ENCODE peak calls at places on chromosome 5, in six cellular contexts. B is choroid plexus epithelial cell, Y is neural progenitor cell, G is adrenal gland, A is CD14-positive monocyte, Z is endothelial cell. U is an unnamed sample.

GRCh38 chr5:111976705-111977104 is 219.7 kb upstream of the NREP start:
- DNase-seq in A (no peak), Z (no peak), Y (no peak), G (no peak), B (no peak), U (no peak)

GRCh38 chr5:81779935-81780266 is 29.0 kb upstream of the SSBP2 start:
- DNase-seq in G (no peak), B (no peak), Z (no peak), Y (no peak), A (no peak), U (no peak)

GRCh38 chr5:98309785-98310566 is 463.5 kb upstream of the RGMB start:
- DNase-seq in B (peak; percentile 88), A (no peak), Z (peak; percentile 38), G (no peak), Y (peak; percentile 54), U (no peak)

GRCh38 chr5:159655757-159656409 is 260.4 kb upstream of the ADRA1B start:
- DNase-seq in G (no peak), A (no peak), Y (no peak), B (no peak), Z (no peak), U (no peak)

GRCh38 chr5:74950836-74951515 is 84.8 kb upstream of the FAM169A start:
- DNase-seq in Y (no peak), G (no peak), B (peak; percentile 13), A (no peak), Z (no peak), U (no peak)

GRCh38 chr5:136058031-136058971 is 29.5 kb downstream of the TGFBI start:
- DNase-seq in Y (peak; percentile 36), Z (peak; percentile 35), G (peak; percentile 39), A (no peak), B (peak; percentile 98), U (no peak)

GRCh38 chr5:132896685-132897084 is 23.2 kb downstream of the LEAP2 start:
- DNase-seq in Y (no peak), Z (no peak), A (no peak), G (no peak), B (no peak), U (no peak)

GRCh38 chr5:133977858-133978257 is 9.4 kb upstream of the C5orf15 start:
- DNase-seq in Z (no peak), A (no peak), G (no peak), Y (no peak), B (peak; percentile 72), U (no peak)

GRCh38 chr5:76292923-76293322 is 110.2 kb upstream of the IQGAP2 start:
- DNase-seq in Z (no peak), A (peak; percentile 71), Y (no peak), G (no peak), B (no peak), U (no peak)

GRCh38 chr5:102130386-102130785 is 165.7 kb downstream of the SLCO4C1 start:
- DNase-seq in B (no peak), Y (no peak), Z (no peak), G (no peak), A (no peak), U (no peak)

GRCh38 chr5:22293147-22293546 is 560.0 kb downstream of the CDH12 start:
- DNase-seq in B (no peak), A (no peak), G (no peak), Z (no peak), Y (no peak), U (no peak)

GRCh38 chr5:1800470-1801060 is 642 bp upstream of the NDUFS6 start:
- DNase-seq in Y (peak; percentile 56), A (no peak), B (peak; percentile 45), G (no peak), Z (no peak), U (no peak)

GRCh38 chr5:129379406-129379805 is 80.7 kb upstream of the ADAMTS19 start:
- DNase-seq in G (no peak), A (no peak), Z (no peak), Y (no peak), B (no peak), U (no peak)

GRCh38 chr5:55904152-55904551 is 53.0 kb downstream of the IL31RA start:
- DNase-seq in B (peak; percentile 71), A (no peak), Y (no peak), G (no peak), Z (no peak), U (no peak)

GRCh38 chr5:100790951-100791350 is 112.1 kb downstream of the ST8SIA4 start:
- DNase-seq in Y (no peak), B (no peak), A (no peak), G (no peak), Z (no peak), U (no peak)

GRCh38 chr5:149114403-149115312 is 26.6 kb upstream of the ABLIM3 start:
- DNase-seq in A (no peak), B (peak; percentile 92), Z (peak; percentile 62), G (peak; percentile 69), Y (peak; percentile 78), U (no peak)
- TF ChIP-seq CTCF in A (peak; percentile 48), B (peak; percentile 91), Z (peak; percentile 46), G (peak; percentile 45), Y (peak; percentile 84), U (peak; percentile 94)

GRCh38 chr5:45521067-45521466 is 175.1 kb downstream of the HCN1 start:
- DNase-seq in A (no peak), G (peak; percentile 42), B (peak; percentile 52), Z (peak; percentile 67), Y (peak; percentile 83), U (no peak)
- TF ChIP-seq CTCF in A (no peak), G (peak; percentile 16), B (peak; percentile 48), Z (no peak), Y (peak; percentile 84), U (peak; percentile 52)

GRCh38 chr5:4901890-4902289 is 238.2 kb upstream of the ADAMTS16 start:
- DNase-seq in A (no peak), Y (no peak), G (no peak), Z (no peak), B (no peak), U (no peak)

GRCh38 chr5:4907636-4908035 is 232.5 kb upstream of the ADAMTS16 start:
- DNase-seq in G (no peak), Z (no peak), B (no peak), Y (no peak), A (no peak), U (no peak)

GRCh38 chr5:4909086-4909485 is 231.0 kb upstream of the ADAMTS16 start:
- DNase-seq in Y (no peak), G (no peak), Z (no peak), A (no peak), B (no peak), U (no peak)

GRCh38 chr5:4906821-4907220 is 233.3 kb upstream of the ADAMTS16 start:
- DNase-seq in G (no peak), B (no peak), A (no peak), Z (no peak), Y (no peak), U (no peak)

GRCh38 chr5:4905674-4906528 is 234.2 kb upstream of the ADAMTS16 start:
- DNase-seq in B (no peak), Y (peak; percentile 24), G (no peak), Z (peak; percentile 14), A (no peak), U (no peak)
- TF ChIP-seq CTCF in B (no peak), Y (peak; percentile 41), G (no peak), Z (peak; percentile 39), A (no peak), U (peak; percentile 11)

DNA sequence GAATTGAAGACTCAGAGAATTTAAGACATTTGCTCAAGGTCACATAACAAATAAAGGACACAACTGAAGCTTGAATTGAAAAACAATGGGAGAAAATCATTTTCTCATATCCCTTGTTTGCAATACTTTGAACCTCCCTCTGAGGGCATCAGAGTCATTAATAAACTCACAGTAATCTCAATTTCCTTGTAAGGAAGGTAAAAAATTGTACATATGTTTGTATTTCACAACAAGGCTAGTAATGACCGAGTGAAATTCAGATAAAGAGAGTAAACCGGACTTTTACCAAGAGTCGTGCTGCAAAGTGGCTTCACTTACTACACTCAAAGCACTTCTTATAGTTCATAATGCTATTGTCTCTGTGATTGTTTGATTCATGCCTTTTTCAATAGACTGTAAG is 665.0 kb downstream of the NR2F1-AS1 start:
- DNase-seq in Z (no peak), B (peak; percentile 82), Y (no peak), A (no peak), G (no peak), U (no peak)
- TF ChIP-seq CTCF in Z (no peak), B (peak; percentile 48), Y (no peak), A (no peak), G (no peak), U (peak; percentile 54)

DNA sequence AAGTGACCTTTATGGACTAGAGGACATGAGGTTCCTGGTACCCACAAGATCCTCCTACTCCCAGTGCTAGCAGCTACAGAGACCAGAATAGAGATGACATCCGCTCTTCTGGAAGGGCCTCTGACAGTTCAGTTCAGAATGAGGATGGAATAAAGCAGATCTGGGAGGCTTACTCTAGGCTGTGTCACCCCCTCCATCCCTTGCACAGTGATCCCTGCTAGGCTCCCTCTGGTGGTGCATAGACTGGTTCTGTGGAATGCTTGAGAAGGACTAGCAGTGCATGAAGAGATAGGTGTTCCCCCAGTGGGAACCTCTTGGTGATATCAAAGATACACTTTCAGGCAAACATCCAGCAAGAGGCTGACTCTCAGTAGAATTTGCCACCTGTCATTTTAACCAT is 83.0 kb downstream of the NPR3 start:
- DNase-seq in Z (no peak), Y (peak; percentile 5), G (no peak), B (peak; percentile 63), A (no peak), U (no peak)
- TF ChIP-seq CTCF in Z (no peak), Y (peak; percentile 29), G (no peak), B (peak; percentile 72), A (no peak), U (peak; percentile 54)

DNA sequence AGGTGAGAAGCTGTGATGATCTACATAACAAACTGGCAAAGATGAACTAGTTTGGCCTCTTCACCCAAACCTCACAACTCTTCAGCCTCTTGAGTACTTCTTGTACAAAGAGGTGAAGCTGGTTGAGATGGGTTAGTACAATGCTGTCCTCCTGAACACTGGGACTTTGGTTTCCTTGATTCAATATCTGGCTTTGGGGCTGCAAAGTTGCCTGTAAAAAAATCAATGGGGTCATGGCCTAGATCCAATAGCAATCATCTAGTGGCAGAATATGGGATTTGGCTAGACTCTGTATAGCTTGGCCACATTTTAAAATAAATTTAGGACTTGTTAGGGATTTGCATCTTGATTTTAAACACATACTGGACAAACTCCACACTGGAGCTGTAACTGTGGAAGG is 179.1 kb downstream of the ADAMTS12 start:
- DNase-seq in G (no peak), Y (no peak), Z (no peak), B (no peak), A (no peak), U (no peak)
- TF ChIP-seq CTCF in G (no peak), Y (no peak), Z (no peak), B (no peak), A (no peak), U (no peak)

DNA sequence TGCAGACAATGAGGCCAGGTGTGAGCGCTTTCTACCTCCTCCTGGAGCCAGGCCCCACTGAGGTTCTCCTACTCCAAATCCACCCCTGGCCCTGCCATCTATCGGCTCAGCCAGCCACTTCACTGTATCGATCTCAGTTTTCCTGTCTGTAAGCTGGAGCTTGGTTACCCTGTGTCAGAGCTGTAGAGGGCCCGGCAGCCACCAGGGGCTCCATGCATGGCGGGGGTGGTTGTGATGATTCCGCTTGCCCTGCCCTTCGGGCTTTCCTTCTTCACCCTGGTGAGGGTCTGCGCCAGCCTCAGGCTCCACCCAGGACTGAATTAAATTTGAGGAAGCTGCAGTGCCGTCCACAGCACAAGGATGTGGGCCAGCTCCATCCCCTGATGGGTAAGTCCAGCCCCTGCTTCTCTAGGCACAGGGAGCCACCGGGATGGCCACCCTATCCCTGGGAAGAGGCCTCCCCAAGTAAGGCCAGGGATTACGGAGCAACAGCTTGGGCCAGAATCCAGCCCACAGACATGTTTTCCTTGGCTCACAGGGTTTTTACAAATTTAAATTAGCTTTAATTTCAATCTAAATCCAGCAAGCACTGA is 89.0 kb upstream of the FBXW11 start:
- DNase-seq in Y (no peak), A (peak; percentile 24), G (no peak), Z (no peak), B (no peak), U (peak; percentile 75)
- TF ChIP-seq CTCF in Y (peak; percentile 28), A (no peak), G (no peak), Z (no peak), B (no peak), U (no peak)

GRCh38 chr5:145811834-145812625 is 23.1 kb downstream of the PRELID2 start:
- DNase-seq in B (peak; percentile 84), Z (peak; percentile 19), A (no peak), Y (peak; percentile 38), G (peak; percentile 29), U (no peak)
- TF ChIP-seq CTCF in B (peak; percentile 58), Z (no peak), A (no peak), Y (peak; percentile 47), G (no peak), U (peak; percentile 76)

U was measured in chondrocyte.